ENCODE peak calls at places on chromosomes 11 and 22, in eight cellular contexts. One of them, this sample, is unnamed. For H3K4me1 and H3K27me3, the result is how much of the 10 kb centered on the place peaks cover.

GRCh38 chr22:44918166-44918924 is 91.5 kb downstream of the PHF21B start:
- DNase-seq in pancreas: peak
- DNase-seq in effector memory CD4-positive, alpha-beta T cell: no peak
- DNase-seq in cardiac muscle cell: no peak
- DNase-seq in neural progenitor cell: no peak
- DNase-seq in SK-N-SH: no peak
- DNase-seq in thoracic aorta: no peak
- DNase-seq in heart left ventricle: no peak
- DNase-seq in this sample: no peak

GRCh38 chr11:68206211-68206610 is 6.9 kb downstream of the KMT5B start:
- DNase-seq in pancreas: peak
- DNase-seq in effector memory CD4-positive, alpha-beta T cell: no peak
- DNase-seq in cardiac muscle cell: peak
- DNase-seq in neural progenitor cell: peak
- DNase-seq in SK-N-SH: peak
- DNase-seq in thoracic aorta: no peak
- DNase-seq in heart left ventricle: no peak
- DNase-seq in this sample: peak

GRCh38 chr11:10669258-10670033 is 24.1 kb downstream of the IRAG1 start:
- DNase-seq in pancreas: no peak
- DNase-seq in effector memory CD4-positive, alpha-beta T cell: no peak
- DNase-seq in cardiac muscle cell: peak
- DNase-seq in neural progenitor cell: no peak
- DNase-seq in SK-N-SH: peak
- DNase-seq in thoracic aorta: no peak
- DNase-seq in heart left ventricle: no peak
- DNase-seq in this sample: no peak

GRCh38 chr11:64641596-64642417 is 50.8 kb downstream of the SLC22A12 start:
- DNase-seq in pancreas: no peak
- DNase-seq in effector memory CD4-positive, alpha-beta T cell: no peak
- DNase-seq in cardiac muscle cell: no peak
- DNase-seq in neural progenitor cell: no peak
- DNase-seq in SK-N-SH: no peak
- DNase-seq in thoracic aorta: no peak
- DNase-seq in heart left ventricle: no peak
- DNase-seq in this sample: no peak

GRCh38 chr11:118142081-118142480 is 10.5 kb downstream of the SCN4B start:
- DNase-seq in pancreas: no peak
- DNase-seq in effector memory CD4-positive, alpha-beta T cell: no peak
- DNase-seq in cardiac muscle cell: peak
- DNase-seq in neural progenitor cell: no peak
- DNase-seq in SK-N-SH: no peak
- DNase-seq in thoracic aorta: no peak
- DNase-seq in heart left ventricle: no peak
- DNase-seq in this sample: no peak

GRCh38 chr11:112150517-112150916 is 13.4 kb downstream of the IL18 start:
- DNase-seq in pancreas: no peak
- DNase-seq in effector memory CD4-positive, alpha-beta T cell: no peak
- DNase-seq in cardiac muscle cell: no peak
- DNase-seq in neural progenitor cell: no peak
- DNase-seq in SK-N-SH: no peak
- DNase-seq in thoracic aorta: no peak
- DNase-seq in heart left ventricle: no peak
- DNase-seq in this sample: no peak

GRCh38 chr11:95884802-95885201 is 39.1 kb downstream of the MTMR2 start:
- DNase-seq in pancreas: no peak
- DNase-seq in effector memory CD4-positive, alpha-beta T cell: no peak
- DNase-seq in cardiac muscle cell: no peak
- DNase-seq in neural progenitor cell: no peak
- DNase-seq in SK-N-SH: no peak
- DNase-seq in thoracic aorta: no peak
- DNase-seq in heart left ventricle: no peak
- DNase-seq in this sample: no peak

GRCh38 chr11:7579226-7579825 is 65.5 kb downstream of the PPFIBP2 start:
- DNase-seq in pancreas: no peak
- DNase-seq in effector memory CD4-positive, alpha-beta T cell: no peak
- DNase-seq in cardiac muscle cell: peak
- DNase-seq in neural progenitor cell: no peak
- DNase-seq in SK-N-SH: no peak
- DNase-seq in thoracic aorta: no peak
- DNase-seq in heart left ventricle: no peak
- DNase-seq in this sample: no peak

GRCh38 chr11:57474017-57474750 is 13.9 kb downstream of the RTN4RL2 start:
- DNase-seq in pancreas: no peak
- DNase-seq in effector memory CD4-positive, alpha-beta T cell: no peak
- DNase-seq in cardiac muscle cell: peak
- DNase-seq in neural progenitor cell: no peak
- DNase-seq in SK-N-SH: peak
- DNase-seq in thoracic aorta: no peak
- DNase-seq in heart left ventricle: no peak
- DNase-seq in this sample: no peak

GRCh38 chr11:121416909-121417567 is 35.1 kb upstream of the SORL1 start:
- DNase-seq in pancreas: peak
- DNase-seq in effector memory CD4-positive, alpha-beta T cell: peak
- DNase-seq in cardiac muscle cell: peak
- DNase-seq in neural progenitor cell: no peak
- DNase-seq in SK-N-SH: no peak
- DNase-seq in thoracic aorta: peak
- DNase-seq in heart left ventricle: peak
- DNase-seq in this sample: peak

GRCh38 chr11:100875521-100875869 is 188.4 kb downstream of the ARHGAP42 start:
- DNase-seq in pancreas: no peak
- DNase-seq in effector memory CD4-positive, alpha-beta T cell: no peak
- DNase-seq in cardiac muscle cell: no peak
- DNase-seq in neural progenitor cell: no peak
- DNase-seq in SK-N-SH: no peak
- DNase-seq in thoracic aorta: no peak
- DNase-seq in heart left ventricle: no peak
- DNase-seq in this sample: no peak

GRCh38 chr11:105719073-105719846 is 109.4 kb downstream of the GRIA4 start:
- DNase-seq in pancreas: no peak
- DNase-seq in effector memory CD4-positive, alpha-beta T cell: no peak
- DNase-seq in cardiac muscle cell: peak
- DNase-seq in neural progenitor cell: no peak
- DNase-seq in SK-N-SH: no peak
- DNase-seq in thoracic aorta: no peak
- DNase-seq in heart left ventricle: no peak
- DNase-seq in this sample: no peak

GRCh38 chr11:129278586-129279319 is 86.6 kb upstream of the ARHGAP32 start:
- DNase-seq in pancreas: peak
- DNase-seq in effector memory CD4-positive, alpha-beta T cell: no peak
- DNase-seq in cardiac muscle cell: peak
- DNase-seq in neural progenitor cell: peak
- DNase-seq in SK-N-SH: peak
- DNase-seq in thoracic aorta: no peak
- DNase-seq in heart left ventricle: peak
- DNase-seq in this sample: peak

GRCh38 chr11:95884364-95884763 is 39.5 kb downstream of the MTMR2 start:
- DNase-seq in pancreas: no peak
- DNase-seq in effector memory CD4-positive, alpha-beta T cell: no peak
- DNase-seq in cardiac muscle cell: peak
- DNase-seq in neural progenitor cell: no peak
- DNase-seq in SK-N-SH: no peak
- DNase-seq in thoracic aorta: no peak
- DNase-seq in heart left ventricle: no peak
- DNase-seq in this sample: no peak

GRCh38 chr11:78023426-78023825 is 350 bp upstream of the KCTD14 start:
- DNase-seq in pancreas: no peak
- DNase-seq in effector memory CD4-positive, alpha-beta T cell: no peak
- DNase-seq in cardiac muscle cell: no peak
- DNase-seq in neural progenitor cell: no peak
- DNase-seq in SK-N-SH: no peak
- DNase-seq in thoracic aorta: no peak
- DNase-seq in heart left ventricle: no peak
- DNase-seq in this sample: no peak

GRCh38 chr11:120184371-120184945 is 26.4 kb upstream of the OAF start:
- DNase-seq in pancreas: peak
- DNase-seq in effector memory CD4-positive, alpha-beta T cell: no peak
- DNase-seq in cardiac muscle cell: no peak
- DNase-seq in neural progenitor cell: no peak
- DNase-seq in SK-N-SH: no peak
- DNase-seq in thoracic aorta: no peak
- DNase-seq in heart left ventricle: peak
- DNase-seq in this sample: no peak

GRCh38 chr11:64659417-64660144 is 63.4 kb downstream of the NRXN2 start:
- DNase-seq in pancreas: no peak
- DNase-seq in effector memory CD4-positive, alpha-beta T cell: no peak
- DNase-seq in cardiac muscle cell: peak
- DNase-seq in neural progenitor cell: no peak
- DNase-seq in SK-N-SH: no peak
- DNase-seq in thoracic aorta: no peak
- DNase-seq in heart left ventricle: no peak
- DNase-seq in this sample: no peak

GRCh38 chr11:67252831-67253239 is 13.4 kb upstream of the GRK2 start:
- DNase-seq in pancreas: no peak
- DNase-seq in effector memory CD4-positive, alpha-beta T cell: no peak
- DNase-seq in cardiac muscle cell: peak
- DNase-seq in neural progenitor cell: peak
- DNase-seq in SK-N-SH: no peak
- DNase-seq in thoracic aorta: no peak
- DNase-seq in heart left ventricle: peak
- DNase-seq in this sample: peak

GRCh38 chr11:47467372-47467771 is 18.4 kb upstream of the RAPSN start:
- DNase-seq in pancreas: no peak
- DNase-seq in effector memory CD4-positive, alpha-beta T cell: no peak
- DNase-seq in cardiac muscle cell: no peak
- DNase-seq in neural progenitor cell: no peak
- DNase-seq in SK-N-SH: no peak
- DNase-seq in thoracic aorta: no peak
- DNase-seq in heart left ventricle: no peak
- DNase-seq in this sample: no peak
- H3K4me1 ChIP-seq in pancreas: under half
- H3K4me1 ChIP-seq in effector memory CD4-positive, alpha-beta T cell: under half
- H3K4me1 ChIP-seq in cardiac muscle cell: under half
- H3K4me1 ChIP-seq in neural progenitor cell: half or more
- H3K4me1 ChIP-seq in SK-N-SH: under half
- H3K4me1 ChIP-seq in thoracic aorta: under half
- H3K4me1 ChIP-seq in heart left ventricle: under half
- H3K4me1 ChIP-seq in this sample: under half

DNA sequence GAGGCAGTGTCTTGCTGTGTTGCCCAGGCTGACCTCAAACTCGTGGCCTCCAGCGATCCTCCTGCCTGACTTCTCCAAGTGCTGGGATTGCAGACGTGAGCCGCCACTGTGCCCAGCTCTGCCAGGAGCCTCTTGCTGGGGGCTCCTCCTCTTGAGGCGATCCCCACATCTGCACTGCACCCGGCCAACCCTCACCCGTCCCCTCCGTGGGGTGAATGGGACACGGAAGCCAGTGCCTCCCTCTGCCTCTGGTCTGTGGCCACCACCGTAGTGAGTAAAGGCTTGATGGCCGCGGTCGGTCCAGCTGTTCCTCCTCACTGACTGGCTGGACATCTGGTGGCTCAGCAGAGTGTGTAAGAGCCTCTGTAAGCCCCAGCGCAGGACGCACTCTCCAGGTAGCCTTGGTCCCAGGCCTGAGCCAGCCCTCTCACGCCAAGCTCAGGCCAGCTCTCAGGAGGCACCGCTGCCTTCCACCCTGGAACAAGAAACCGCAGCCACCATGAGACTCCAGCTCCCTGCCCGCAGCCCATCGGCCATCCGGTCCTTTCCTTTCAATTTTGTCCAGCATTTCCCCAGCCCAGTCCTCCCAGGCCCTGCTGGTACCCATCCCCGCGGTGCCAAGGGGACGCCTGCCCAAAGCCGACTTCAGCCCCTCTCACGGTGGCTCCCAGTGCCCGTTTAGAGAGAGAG is 100.3 kb downstream of the BRD1 start:
- DNase-seq in pancreas: peak
- DNase-seq in effector memory CD4-positive, alpha-beta T cell: no peak
- DNase-seq in cardiac muscle cell: no peak
- DNase-seq in neural progenitor cell: no peak
- DNase-seq in SK-N-SH: peak
- DNase-seq in thoracic aorta: no peak
- DNase-seq in heart left ventricle: no peak
- DNase-seq in this sample: no peak
- H3K27me3 ChIP-seq in pancreas: under half
- H3K27me3 ChIP-seq in effector memory CD4-positive, alpha-beta T cell: under half
- H3K27me3 ChIP-seq in cardiac muscle cell: half or more
- H3K27me3 ChIP-seq in neural progenitor cell: half or more
- H3K27me3 ChIP-seq in SK-N-SH: under half
- H3K27me3 ChIP-seq in thoracic aorta: under half
- H3K27me3 ChIP-seq in heart left ventricle: under half
- H3K27me3 ChIP-seq in this sample: under half

DNA sequence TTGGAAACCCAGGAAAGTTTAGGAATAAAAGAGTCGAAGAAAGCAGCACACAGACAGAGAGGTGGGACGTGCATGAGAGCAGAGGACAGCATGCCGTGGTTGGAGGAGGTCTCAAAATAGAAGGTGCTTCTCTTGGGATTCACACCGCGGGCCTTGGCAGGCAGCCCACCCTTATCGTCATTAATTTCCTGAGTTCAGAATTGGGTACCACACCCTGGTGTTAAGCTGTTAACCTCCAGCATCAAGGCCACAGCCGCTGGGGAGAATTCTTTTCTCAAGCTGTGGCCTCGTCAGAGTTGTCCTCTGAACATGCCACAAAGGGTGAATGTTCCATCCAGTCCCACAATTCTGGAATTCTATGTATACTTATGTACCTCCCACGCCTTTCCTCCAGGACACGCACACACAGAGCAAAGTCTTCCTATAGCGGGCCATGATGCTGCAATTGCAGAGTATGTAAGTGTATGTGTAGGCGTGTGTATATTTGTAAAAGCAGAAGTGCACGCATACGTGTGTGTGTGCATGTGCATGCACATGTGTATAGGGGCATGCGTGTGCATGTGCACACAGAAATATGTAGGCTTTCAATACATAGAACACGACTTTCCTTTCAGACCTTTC is 39.0 kb downstream of the ADAMTS8 start:
- DNase-seq in pancreas: no peak
- DNase-seq in effector memory CD4-positive, alpha-beta T cell: no peak
- DNase-seq in cardiac muscle cell: no peak
- DNase-seq in neural progenitor cell: no peak
- DNase-seq in SK-N-SH: no peak
- DNase-seq in thoracic aorta: no peak
- DNase-seq in heart left ventricle: peak
- DNase-seq in this sample: no peak
- H3K4me3 ChIP-seq in pancreas: no peak
- H3K4me3 ChIP-seq in effector memory CD4-positive, alpha-beta T cell: peak
- H3K4me3 ChIP-seq in cardiac muscle cell: no peak
- H3K4me3 ChIP-seq in neural progenitor cell: no peak
- H3K4me3 ChIP-seq in SK-N-SH: no peak
- H3K4me3 ChIP-seq in thoracic aorta: peak
- H3K4me3 ChIP-seq in heart left ventricle: peak
- H3K4me3 ChIP-seq in this sample: peak

DNA sequence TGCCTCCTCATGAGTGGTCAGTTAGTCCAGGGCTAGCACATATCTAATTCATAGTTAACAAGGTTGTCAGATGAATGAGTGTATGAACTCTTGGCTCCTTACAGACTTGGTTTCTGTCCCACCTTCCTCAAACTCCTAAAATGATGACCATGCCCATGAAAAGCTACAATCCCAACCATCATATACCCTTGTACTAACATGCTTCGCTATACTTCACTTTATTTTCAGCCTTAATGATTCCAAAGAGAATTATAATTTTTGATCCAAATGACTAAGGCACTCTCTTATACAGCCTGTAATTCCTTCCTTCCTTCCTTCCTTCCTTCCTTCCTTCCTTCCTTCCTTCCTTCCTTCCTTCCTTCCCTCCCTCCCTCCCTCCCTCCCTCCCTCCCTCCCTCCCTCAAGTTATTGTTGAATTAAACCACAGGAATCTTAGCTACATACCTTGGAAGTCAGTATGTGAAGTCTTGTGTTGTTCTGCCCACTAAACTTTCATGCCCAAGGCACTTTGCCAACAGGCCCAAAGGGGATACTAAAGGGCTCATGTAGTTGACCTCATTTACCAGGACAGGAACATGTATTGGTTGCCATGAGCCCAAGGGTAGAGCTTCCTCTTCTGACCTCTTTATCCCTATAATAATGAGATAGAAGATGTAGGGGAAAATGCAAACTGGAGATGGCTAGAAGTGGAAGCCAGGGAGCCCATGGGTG is 37.4 kb downstream of the CALCA start:
- DNase-seq in pancreas: no peak
- DNase-seq in effector memory CD4-positive, alpha-beta T cell: no peak
- DNase-seq in cardiac muscle cell: no peak
- DNase-seq in neural progenitor cell: no peak
- DNase-seq in SK-N-SH: no peak
- DNase-seq in thoracic aorta: no peak
- DNase-seq in heart left ventricle: no peak
- DNase-seq in this sample: no peak
- H3K4me1 ChIP-seq in pancreas: under half
- H3K4me1 ChIP-seq in effector memory CD4-positive, alpha-beta T cell: under half
- H3K4me1 ChIP-seq in cardiac muscle cell: under half
- H3K4me1 ChIP-seq in neural progenitor cell: under half
- H3K4me1 ChIP-seq in SK-N-SH: under half
- H3K4me1 ChIP-seq in thoracic aorta: under half
- H3K4me1 ChIP-seq in heart left ventricle: under half
- H3K4me1 ChIP-seq in this sample: under half

This sample was measured in naive thymus-derived CD4-positive, alpha-beta T cell.